ENCODE peak calls at places on chromosome 3, in four cellular contexts. R, E, I and C are unnamed samples.
A peak's percentile ranks its signal among the peaks of the same experiment; 100 is the strongest.

GRCh38 chr3:72844436-72844999 is 3.7 kb downstream of the SHQ1 start:
- DNase-seq in E (no peak), R (no peak), I (no peak), C (no peak)

GRCh38 chr3:81218023-81218422 is 543.4 kb downstream of the GBE1 start:
- DNase-seq in I (no peak), E (peak; percentile 23), R (no peak), C (no peak)

GRCh38 chr3:377158-377561 is 180.6 kb downstream of the CHL1 start:
- DNase-seq in E (peak; percentile 42), R (peak; percentile 20), I (no peak), C (no peak)

GRCh38 chr3:198019115-198019514 is 59.1 kb downstream of the LMLN start:
- DNase-seq in E (no peak), R (no peak), I (no peak), C (no peak)

GRCh38 chr3:39814007-39814406 is 4.6 kb downstream of the MYRIP start:
- DNase-seq in R (no peak), I (no peak), E (no peak), C (no peak)

GRCh38 chr3:31105438-31106077 is 211.1 kb upstream of the GADL1 start:
- DNase-seq in E (no peak), I (no peak), R (no peak), C (no peak)

GRCh38 chr3:100354850-100355249 is 20.3 kb downstream of the NIT2 start:
- DNase-seq in I (no peak), R (no peak), E (no peak), C (no peak)

GRCh38 chr3:52047295-52047960 is 8.9 kb downstream of the DUSP7 start:
- DNase-seq in E (no peak), I (no peak), R (no peak), C (no peak)

GRCh38 chr3:143901105-143901504 is 52.8 kb upstream of the SLC9A9 start:
- DNase-seq in E (no peak), R (no peak), I (no peak), C (no peak)

GRCh38 chr3:100400424-100400781 is 486 bp downstream of the TOMM70 start:
- DNase-seq in R (no peak), I (no peak), E (peak; percentile 16), C (peak; percentile 7)

GRCh38 chr3:49454898-49455681 is 15.0 kb upstream of the DAG1 start:
- DNase-seq in R (no peak), I (no peak), E (no peak), C (no peak)

GRCh38 chr3:49593046-49593445 is 38.8 kb downstream of the BSN start:
- DNase-seq in I (no peak), E (no peak), R (no peak), C (no peak)

GRCh38 chr3:13706886-13707285 is 158.0 kb downstream of the FBLN2 start:
- DNase-seq in R (no peak), I (no peak), E (no peak), C (no peak)

GRCh38 chr3:8529197-8529637 is 27.6 kb downstream of the LMCD1 start:
- DNase-seq in E (peak; percentile 59), I (no peak), R (no peak), C (no peak)

GRCh38 chr3:40313975-40314860 is 4.7 kb downstream of the EIF1B start:
- DNase-seq in I (no peak), R (no peak), E (peak; percentile 34), C (no peak)

GRCh38 chr3:46930945-46931403 is 45.6 kb downstream of the CCDC12 start:
- DNase-seq in I (no peak), R (no peak), E (no peak), C (no peak)

GRCh38 chr3:189324538-189325138 is 152.9 kb downstream of the TPRG1 start:
- DNase-seq in E (peak; percentile 85), I (peak; percentile 7), R (no peak), C (peak; percentile 20)

GRCh38 chr3:195033531-195034091 is 237.3 kb downstream of the XXYLT1 start:
- DNase-seq in I (no peak), E (peak; percentile 53), R (no peak), C (no peak)

GRCh38 chr3:166451997-166452396 is 614.8 kb upstream of the BCHE start:
- DNase-seq in E (no peak), R (no peak), I (no peak), C (no peak)

GRCh38 chr3:45499529-45499928 is 95.0 kb upstream of the LIMD1 start:
- DNase-seq in R (no peak), I (no peak), E (peak; percentile 12), C (no peak)

GRCh38 chr3:11019116-11019515 is 26.6 kb downstream of the SLC6A1 start:
- DNase-seq in E (no peak), R (no peak), I (no peak), C (no peak)

GRCh38 chr3:101195951-101196713 is 124.2 kb downstream of the IMPG2 start:
- DNase-seq in E (peak; percentile 20), R (no peak), I (no peak), C (no peak)

GRCh38 chr3:44125882-44126281 is 115.8 kb upstream of the TOPAZ1 start:
- DNase-seq in I (no peak), E (no peak), R (no peak), C (no peak)

GRCh38 chr3:156655819-156656566 is 18.4 kb upstream of the TIPARP start:
- DNase-seq in I (no peak), R (no peak), E (no peak), C (no peak)

GRCh38 chr3:58665410-58665809 is 1.2 kb downstream of the FAM3D start:
- DNase-seq in E (no peak), R (no peak), I (no peak), C (no peak)
- TF ChIP-seq POLR2A in E (no peak), R (no peak), I (no peak), C (no peak)

GRCh38 chr3:29452923-29453277 is 172.0 kb downstream of the RBMS3 start:
- DNase-seq in I (no peak), E (no peak), R (no peak), C (no peak)

GRCh38 chr3:29453278-29453961 is 172.5 kb downstream of the RBMS3 start:
- DNase-seq in R (no peak), I (no peak), E (no peak), C (no peak)

GRCh38 chr3:29451901-29452300 is 171.0 kb downstream of the RBMS3 start:
- DNase-seq in I (no peak), R (no peak), E (no peak), C (no peak)

GRCh38 chr3:29447946-29448632 is 167.2 kb downstream of the RBMS3 start:
- DNase-seq in E (no peak), R (no peak), I (no peak), C (no peak)
- TF ChIP-seq POLR2AphosphoS5 in E (no peak), R (no peak), I (no peak), C (no peak)

GRCh38 chr3:51024765-51025681 is 350.3 kb downstream of the DOCK3 start:
- DNase-seq in I (no peak), R (no peak), E (no peak), C (no peak)
- TF ChIP-seq TAF1 in I (no peak), R (no peak), E (no peak), C (no peak)

GRCh38 chr3:126005951-126006350 is 37.0 kb downstream of the ROPN1B start:
- DNase-seq in E (no peak), I (no peak), R (no peak), C (no peak)

GRCh38 chr3:126002189-126002588 is 33.2 kb downstream of the ROPN1B start:
- DNase-seq in E (no peak), R (no peak), I (no peak), C (no peak)

GRCh38 chr3:126004692-126005091 is 35.7 kb downstream of the ROPN1B start:
- DNase-seq in I (no peak), E (no peak), R (no peak), C (no peak)

GRCh38 chr3:126003447-126004190 is 34.6 kb downstream of the ROPN1B start:
- DNase-seq in R (no peak), E (no peak), I (no peak), C (no peak)

GRCh38 chr3:126004217-126004616 is 35.2 kb downstream of the ROPN1B start:
- DNase-seq in E (no peak), I (no peak), R (no peak), C (no peak)
- TF ChIP-seq POLR2A in E (no peak), I (no peak), R (no peak), C (no peak)